ENCODE peak calls at places on chromosomes 3 and 15, in eight cellular contexts. X is uterus, N is brain microvascular endothelial cell, F is GM12878, Q is mesendoderm, Z is neural progenitor cell, U is psoas muscle, M is neuronal stem cell. I is an unnamed sample.
A peak's percentile ranks its signal among the peaks of the same experiment; 100 is the strongest.

GRCh38 chr3:101868534-101869464 is 19.5 kb downstream of the NFKBIZ start:
- DNase-seq in N (peak; percentile 49), X (no peak), M (no peak), U (no peak), F (no peak), Q (peak; percentile 60), Z (no peak), I (peak; percentile 65)

GRCh38 chr3:12345584-12346494 is 57.0 kb downstream of the PPARG start:
- DNase-seq in F (no peak), U (no peak), X (no peak), Z (no peak), M (no peak), Q (no peak), N (no peak), I (no peak)

GRCh38 chr3:73586190-73586589 is 38.6 kb downstream of the PDZRN3 start:
- DNase-seq in X (no peak), F (no peak), Q (no peak), N (no peak), Z (no peak), U (peak; percentile 55), M (no peak), I (no peak)

GRCh38 chr15:63482874-63483323 is 21.5 kb upstream of the USP3 start:
- DNase-seq in Q (no peak), U (no peak), F (no peak), N (no peak), Z (no peak), X (no peak), M (no peak), I (no peak)

GRCh38 chr15:40090774-40091455 is 17.8 kb downstream of the BMF start:
- DNase-seq in X (no peak), F (no peak), N (no peak), Q (no peak), Z (no peak), U (no peak), M (no peak), I (no peak)

GRCh38 chr15:40273428-40273827 is 9.4 kb downstream of the ANKRD63 start:
- DNase-seq in Q (peak; percentile 35), Z (no peak), U (no peak), N (no peak), X (no peak), M (no peak), F (no peak), I (no peak)

GRCh38 chr15:42159381-42160015 is 3.1 kb upstream of the PLA2G4F start:
- DNase-seq in Z (no peak), U (peak; percentile 83), F (no peak), X (no peak), Q (no peak), M (no peak), N (no peak), I (peak; percentile 85)

GRCh38 chr15:63922551-63923315 is 89.0 kb upstream of the HERC1 start:
- DNase-seq in N (no peak), U (no peak), X (no peak), M (no peak), F (no peak), Z (no peak), Q (no peak), I (peak; percentile 48)

GRCh38 chr15:76217029-76217866 is 94.0 kb downstream of the ETFA start:
- DNase-seq in Q (no peak), Z (no peak), X (no peak), N (peak; percentile 20), U (no peak), F (no peak), M (no peak), I (no peak)

GRCh38 chr3:129606522-129607390 is at the start of gene PLXND1:
- DNase-seq in X (peak; percentile 82), U (peak; percentile 87), M (no peak), Q (peak; percentile 90), F (no peak), N (peak; percentile 62), Z (peak; percentile 90), I (peak; percentile 92)

GRCh38 chr3:118036215-118036614 is 998.4 kb downstream of the IGSF11 start:
- DNase-seq in U (no peak), X (no peak), M (no peak), Q (no peak), Z (no peak), F (no peak), N (no peak), I (no peak)

GRCh38 chr15:99442268-99442897 is 123.4 kb upstream of the MEF2A start:
- DNase-seq in M (no peak), Z (no peak), X (peak; percentile 57), F (no peak), Q (peak; percentile 34), N (peak; percentile 71), U (peak; percentile 83), I (peak; percentile 63)

GRCh38 chr3:70531838-70532489 is 219.5 kb upstream of the MDFIC2 start:
- DNase-seq in Q (peak; percentile 31), X (no peak), U (no peak), F (no peak), M (no peak), Z (no peak), N (no peak), I (no peak)

GRCh38 chr3:60674870-60675269 is 576.4 kb downstream of the FHIT start:
- DNase-seq in Q (no peak), M (no peak), Z (no peak), U (no peak), F (no peak), X (no peak), N (no peak), I (no peak)

GRCh38 chr3:105542604-105543003 is 175.9 kb downstream of the ALCAM start:
- DNase-seq in Q (no peak), U (no peak), N (no peak), X (no peak), M (no peak), F (no peak), Z (no peak), I (no peak)

GRCh38 chr3:72086051-72086711 is 301.2 kb upstream of the PROK2 start:
- DNase-seq in X (no peak), U (no peak), Z (no peak), F (no peak), N (peak; percentile 4), Q (no peak), M (no peak), I (no peak)

GRCh38 chr3:69838217-69838616 is 99.0 kb downstream of the MITF start:
- DNase-seq in U (no peak), Z (no peak), M (no peak), N (peak; percentile 86), X (no peak), Q (no peak), F (no peak), I (no peak)

GRCh38 chr3:100151024-100151707 is 36.9 kb upstream of the FILIP1L start:
- DNase-seq in M (no peak), Q (peak; percentile 46), Z (no peak), N (no peak), U (no peak), F (no peak), X (peak; percentile 30), I (no peak)

GRCh38 chr3:132622148-132622547 is 25.1 kb downstream of the ACKR4 start:
- DNase-seq in F (no peak), X (no peak), M (no peak), N (no peak), U (no peak), Z (no peak), Q (no peak), I (no peak)

GRCh38 chr3:171099911-171100310 is 73.4 kb upstream of the SLC2A2 start:
- DNase-seq in N (no peak), X (no peak), M (no peak), F (no peak), U (no peak), Q (no peak), Z (no peak), I (no peak)

GRCh38 chr15:70602834-70603560 is 160.4 kb downstream of the UACA start:
- DNase-seq in M (no peak), X (no peak), F (no peak), Z (no peak), Q (no peak), N (no peak), U (no peak), I (no peak)

GRCh38 chr3:55416381-55416821 is 70.7 kb downstream of the WNT5A start:
- DNase-seq in N (peak; percentile 60), M (no peak), F (no peak), X (no peak), Z (no peak), U (no peak), Q (no peak), I (no peak)

GRCh38 chr3:60610441-60611112 is 640.7 kb downstream of the FHIT start:
- DNase-seq in Q (no peak), F (no peak), Z (no peak), N (peak; percentile 83), M (no peak), U (peak; percentile 85), X (peak; percentile 16), I (peak; percentile 60)

GRCh38 chr3:136990826-136991225 is 33.0 kb downstream of the IL20RB start:
- DNase-seq in Q (no peak), X (no peak), N (no peak), Z (no peak), U (no peak), M (no peak), F (no peak), I (no peak)

GRCh38 chr15:66765478-66766281 is 63.6 kb downstream of the SMAD6 start:
- DNase-seq in M (no peak), N (no peak), U (peak; percentile 31), Z (no peak), F (peak; percentile 69), Q (no peak), X (no peak), I (no peak)

GRCh38 chr3:4225005-4225471 is 78.1 kb upstream of the SETMAR start:
- DNase-seq in N (no peak), M (no peak), Z (no peak), Q (no peak), X (no peak), F (no peak), U (no peak), I (no peak)
- H3K27ac ChIP-seq in N (no peak overlapping the region), M (no peak overlapping the region), Z (no peak overlapping the region), Q (no peak overlapping the region), X (no peak overlapping the region), F (no peak overlapping the region), U (no peak overlapping the region), I (no peak overlapping the region)

DNA sequence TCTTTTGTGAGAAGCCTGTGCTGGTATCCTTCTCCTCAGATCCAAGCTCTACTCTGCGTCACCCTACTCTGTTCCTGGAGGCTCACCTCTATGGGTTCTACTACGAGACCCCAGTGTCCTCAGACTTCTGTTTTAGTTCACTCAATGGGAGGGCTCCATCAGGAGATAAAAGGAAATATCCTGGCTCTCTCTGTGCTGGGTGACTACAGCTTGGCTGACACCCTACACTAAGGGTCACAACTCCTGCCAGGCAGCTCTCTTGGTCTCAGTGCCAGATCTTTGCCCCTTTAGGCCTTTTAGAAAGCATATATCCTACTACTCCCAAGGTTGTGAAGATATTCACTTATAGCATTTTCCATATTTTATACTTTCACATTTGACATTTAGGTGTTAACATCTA is 46.5 kb downstream of the SPG11 start:
- DNase-seq in Q (no peak), U (no peak), Z (no peak), F (no peak), M (no peak), N (no peak), X (no peak), I (no peak)
- H3K36me3 ChIP-seq in Q (no peaks in the 10 kb centered on the region), U (peaks cover 3% of the 10 kb centered on the region), Z (peaks cover 14% of the 10 kb centered on the region), F (peaks cover 16% of the 10 kb centered on the region), M (peaks cover 94% of the 10 kb centered on the region), N (peaks cover 27% of the 10 kb centered on the region), X (no peaks in the 10 kb centered on the region), I (peaks cover 100% of the 10 kb centered on the region)

GRCh38 chr15:55999635-56000034 is 6.2 kb upstream of the NEDD4 start:
- DNase-seq in U (no peak), F (no peak), M (no peak), N (no peak), Z (no peak), Q (no peak), X (no peak), I (no peak)
- H3K27ac ChIP-seq in U (no peak overlapping the region), F (no peak overlapping the region), M (no peak overlapping the region), N (no peak overlapping the region), Z (no peak overlapping the region), Q (no peak overlapping the region), X (no peak overlapping the region), I (no peak overlapping the region)

GRCh38 chr3:52270252-52270754 is 8.1 kb downstream of the WDR82 start:
- DNase-seq in M (no peak), Q (no peak), U (no peak), N (no peak), F (no peak), Z (no peak), X (no peak), I (no peak)
- H3K36me3 ChIP-seq in M (peaks cover 100% of the 10 kb centered on the region), Q (peaks cover 15% of the 10 kb centered on the region), U (peaks cover 11% of the 10 kb centered on the region), N (peaks cover 49% of the 10 kb centered on the region), F (peaks cover 32% of the 10 kb centered on the region), Z (peaks cover 20% of the 10 kb centered on the region), X (no peaks in the 10 kb centered on the region), I (no peaks in the 10 kb centered on the region)

I was measured in left lung.